ENCODE peak calls at places on chromosome 16, in six cellular contexts. S is H7; A is central memory CD4-positive, alpha-beta T cell; L is fibroblast of the aortic adventitia; X is T-helper 2 cell; Y is AG09309. O is an unnamed sample.

GRCh38 chr16:10080031-10080772 is 102.0 kb downstream of the GRIN2A start:
- DNase-seq in S (no peak), L (peak; percentile 93), Y (peak; percentile 20), A (no peak), X (no peak), O (peak; percentile 43)

GRCh38 chr16:57001026-57001669 is 11.8 kb downstream of the NLRC5 start:
- DNase-seq in X (no peak), A (no peak), Y (no peak), L (no peak), S (peak; percentile 14), O (no peak)

GRCh38 chr16:73329363-73330306 is 281.7 kb upstream of the ZFHX3 start:
- DNase-seq in X (no peak), Y (no peak), A (no peak), L (no peak), S (peak; percentile 48), O (no peak)

GRCh38 chr16:5036228-5037156 is 2.8 kb upstream of the NAGPA start:
- DNase-seq in A (no peak), S (peak; percentile 85), X (no peak), L (peak; percentile 48), Y (no peak), O (no peak)

GRCh38 chr16:81483970-81484595 is 39.5 kb downstream of the CMIP start:
- DNase-seq in X (no peak), L (no peak), S (peak; percentile 64), A (no peak), Y (no peak), O (no peak)

GRCh38 chr16:72285728-72286127 is 113.8 kb upstream of the PMFBP1 start:
- DNase-seq in L (no peak), Y (peak; percentile 29), S (no peak), A (no peak), X (no peak), O (no peak)

GRCh38 chr16:56742030-56742984 is 12.4 kb downstream of the NUP93 start:
- DNase-seq in Y (peak; percentile 37), L (peak; percentile 86), A (no peak), S (no peak), X (no peak), O (no peak)

GRCh38 chr16:61791465-61791864 is 244.8 kb downstream of the CDH8 start:
- DNase-seq in Y (no peak), A (no peak), X (no peak), L (no peak), S (no peak), O (no peak)

GRCh38 chr16:64152010-64152767 is 969.7 kb downstream of the CDH11 start:
- DNase-seq in S (no peak), L (no peak), X (no peak), Y (peak; percentile 53), A (no peak), O (no peak)

GRCh38 chr16:963913-964695 is 6.7 kb downstream of the LMF1 start:
- DNase-seq in L (peak; percentile 32), Y (no peak), A (no peak), S (no peak), X (no peak), O (no peak)

GRCh38 chr16:3484328-3485096 is 10.8 kb downstream of the C16orf90 start:
- DNase-seq in S (no peak), X (no peak), A (no peak), Y (no peak), L (no peak), O (no peak)

GRCh38 chr16:65572156-65572555 is 450.3 kb upstream of the CDH11 start:
- DNase-seq in S (no peak), L (peak; percentile 77), A (no peak), Y (peak; percentile 67), X (no peak), O (peak; percentile 27)

GRCh38 chr16:71423865-71424264 is 18.0 kb downstream of the TLE7 start:
- DNase-seq in X (no peak), L (no peak), A (no peak), S (no peak), Y (no peak), O (no peak)

GRCh38 chr16:1082266-1082951 is 9.9 kb downstream of the SSTR5 start:
- DNase-seq in L (peak; percentile 3), S (no peak), X (no peak), Y (no peak), A (no peak), O (no peak)

GRCh38 chr16:28839899-28840298 is 6.2 kb downstream of the TUFM start:
- DNase-seq in X (no peak), S (no peak), Y (no peak), A (no peak), L (no peak), O (no peak)

GRCh38 chr16:16045311-16045710 is 95.9 kb downstream of the ABCC1 start:
- DNase-seq in A (no peak), X (no peak), S (no peak), Y (no peak), L (no peak), O (peak; percentile 55)

GRCh38 chr16:9050102-9050830 is 41.2 kb upstream of the HAPSTR1 start:
- DNase-seq in X (no peak), S (peak; percentile 73), L (no peak), A (no peak), Y (no peak), O (no peak)

GRCh38 chr16:49520684-49521083 is 147.1 kb downstream of the C16orf78 start:
- DNase-seq in Y (no peak), A (no peak), L (no peak), S (no peak), X (no peak), O (no peak)

GRCh38 chr16:75477680-75478473 is 13.4 kb upstream of the TMEM170A start:
- DNase-seq in A (no peak), L (no peak), X (no peak), S (no peak), Y (no peak), O (no peak)

GRCh38 chr16:81181013-81181720 is 57.3 kb upstream of the BCO1 start:
- DNase-seq in Y (peak; percentile 86), X (no peak), L (peak; percentile 97), S (peak; percentile 89), A (no peak), O (peak; percentile 74)

GRCh38 chr16:22126037-22126558 is 33.8 kb downstream of the VWA3A start:
- DNase-seq in L (peak; percentile 22), A (no peak), Y (no peak), S (no peak), X (no peak), O (no peak)

GRCh38 chr16:12900599-12901203 is 697 bp upstream of the SHISA9 start:
- DNase-seq in A (no peak), X (no peak), L (no peak), S (peak; percentile 56), Y (no peak), O (no peak)

GRCh38 chr16:2319606-2320005 is 20.9 kb downstream of the ABCA3 start:
- DNase-seq in L (no peak), Y (no peak), X (no peak), S (no peak), A (no peak), O (no peak)

GRCh38 chr16:74742051-74742481 is 32.6 kb downstream of the FA2H start:
- DNase-seq in A (no peak), Y (no peak), L (peak; percentile 41), X (no peak), S (peak; percentile 57), O (no peak)

GRCh38 chr16:9088848-9089247 is 2.6 kb upstream of the HAPSTR1 start:
- DNase-seq in X (no peak), Y (no peak), S (no peak), L (no peak), A (no peak), O (no peak)

GRCh38 chr16:66382966-66383299 is 16.4 kb downstream of the CDH5 start:
- DNase-seq in Y (peak; percentile 28), S (peak; percentile 47), A (no peak), L (peak; percentile 81), X (no peak), O (peak; percentile 12)

GRCh38 chr16:80027007-80027965 is 426.7 kb upstream of the MAF start:
- DNase-seq in Y (peak; percentile 67), S (peak; percentile 35), A (peak; percentile 44), X (peak; percentile 0), L (no peak), O (peak; percentile 93)

GRCh38 chr16:12215302-12216105 is 239.0 kb downstream of the SNX29 start:
- DNase-seq in S (peak; percentile 61), X (no peak), L (no peak), Y (no peak), A (no peak), O (no peak)

GRCh38 chr16:77938913-77939312 is 83.4 kb upstream of the CLEC3A start:
- DNase-seq in X (no peak), L (no peak), Y (no peak), A (no peak), S (no peak), O (no peak)

GRCh38 chr16:65532218-65532617 is 410.4 kb upstream of the CDH11 start:
- DNase-seq in L (no peak), S (no peak), X (no peak), A (no peak), Y (no peak), O (no peak)

GRCh38 chr16:14095883-14096551 is 24.9 kb downstream of the MRTFB start:
- DNase-seq in A (no peak), S (no peak), X (no peak), Y (no peak), L (no peak), O (no peak)

GRCh38 chr16:11183035-11183812 is 72.8 kb downstream of the SOCS1 start:
- DNase-seq in S (peak; percentile 90), X (no peak), L (no peak), Y (no peak), A (no peak), O (no peak)

GRCh38 chr16:30472328-30472942 is at the start of gene ITGAL:
- DNase-seq in X (peak; percentile 93), Y (no peak), S (peak; percentile 10), L (no peak), A (peak; percentile 89), O (no peak)

GRCh38 chr16:2530629-2531318 is 434 bp downstream of the CEMP1 start:
- DNase-seq in S (peak; percentile 87), A (no peak), Y (no peak), X (no peak), L (no peak), O (no peak)

GRCh38 chr16:77660311-77660710 is 62.0 kb upstream of the NUDT7 start:
- DNase-seq in A (no peak), L (peak; percentile 76), S (peak; percentile 49), X (no peak), Y (peak; percentile 11), O (no peak)

GRCh38 chr16:66270333-66270927 is 96.1 kb upstream of the CDH5 start:
- DNase-seq in L (peak; percentile 62), X (no peak), A (peak; percentile 31), Y (no peak), S (peak; percentile 97), O (no peak)

GRCh38 chr16:89738538-89739317 is 17.4 kb downstream of the ZNF276 start:
- DNase-seq in Y (no peak), A (no peak), L (no peak), X (no peak), S (peak; percentile 62), O (no peak)

GRCh38 chr16:67391424-67392300 is 1.6 kb downstream of the TPPP3 start:
- DNase-seq in A (no peak), Y (no peak), L (no peak), S (peak; percentile 41), X (no peak), O (no peak)

GRCh38 chr16:84109598-84110325 is 7.0 kb downstream of the MBTPS1 start:
- DNase-seq in A (no peak), X (no peak), L (no peak), Y (no peak), S (no peak), O (peak; percentile 24)

O was measured in epithelial cell of prostate.